ENCODE peak calls at places on chromosomes 16 and 17, in six cellular contexts. U is gastrocnemius medialis, J is tibial artery, B is fibroblast of mammary gland, D is left lung, W is right atrium auricular region. H is an unnamed sample.

GRCh38 chr17:15038656-15039055 is 226.5 kb downstream of the PMP22 start:
- DNase-seq in U (no peak), J (no peak), B (peak), D (peak), W (no peak), H (no peak)

GRCh38 chr17:8105957-8106398 is 12.3 kb downstream of the ALOXE3 start:
- DNase-seq in U (no peak), J (no peak), B (peak), D (no peak), W (no peak), H (no peak)

GRCh38 chr16:5903797-5904196 is 806.2 kb upstream of the EEF2KMT start:
- DNase-seq in U (no peak), J (no peak), B (no peak), D (no peak), W (no peak), H (no peak)

GRCh38 chr16:67269766-67270165 is 9.6 kb upstream of the PLEKHG4 start:
- DNase-seq in U (no peak), J (no peak), B (peak), D (no peak), W (no peak), H (no peak)

GRCh38 chr16:65071371-65072311 is 50.2 kb downstream of the CDH11 start:
- DNase-seq in U (peak), J (peak), B (peak), D (no peak), W (peak), H (no peak)

GRCh38 chr16:80707686-80708085 is 96.7 kb downstream of the CDYL2 start:
- DNase-seq in U (no peak), J (no peak), B (no peak), D (no peak), W (no peak), H (no peak)

GRCh38 chr16:28283798-28284577 is 8.3 kb upstream of the SBK1 start:
- DNase-seq in U (no peak), J (no peak), B (no peak), D (no peak), W (no peak), H (no peak)

GRCh38 chr17:74569392-74570003 is 2.2 kb upstream of the CD300H start:
- DNase-seq in U (no peak), J (peak), B (peak), D (peak), W (peak), H (no peak)

GRCh38 chr16:15592324-15592723 is 50.6 kb downstream of the MARF1 start:
- DNase-seq in U (no peak), J (no peak), B (no peak), D (no peak), W (no peak), H (no peak)

GRCh38 chr16:1200014-1200627 is 24.9 kb downstream of the TPSG1 start:
- DNase-seq in U (no peak), J (no peak), B (no peak), D (no peak), W (no peak), H (no peak)

GRCh38 chr17:70478883-70479282 is 309.6 kb downstream of the KCNJ2 start:
- DNase-seq in U (peak), J (no peak), B (peak), D (no peak), W (no peak), H (no peak)

GRCh38 chr17:80871341-80871740 is 120.3 kb upstream of the CHMP6 start:
- DNase-seq in U (no peak), J (no peak), B (no peak), D (peak), W (no peak), H (no peak)

GRCh38 chr16:66395806-66396555 is 29.5 kb downstream of the CDH5 start:
- DNase-seq in U (no peak), J (no peak), B (no peak), D (no peak), W (no peak), H (no peak)

GRCh38 chr16:69693916-69694315 is 32.4 kb downstream of the NQO1 start:
- DNase-seq in U (no peak), J (no peak), B (no peak), D (no peak), W (no peak), H (no peak)

GRCh38 chr17:19347323-19348080 is 15.0 kb downstream of the B9D1 start:
- DNase-seq in U (no peak), J (peak), B (no peak), D (no peak), W (no peak), H (no peak)

GRCh38 chr17:5364696-5365095 is 54.8 kb downstream of the NUP88 start:
- DNase-seq in U (no peak), J (no peak), B (no peak), D (no peak), W (no peak), H (no peak)

GRCh38 chr17:79027925-79028491 is 4.0 kb downstream of the C1QTNF1 start:
- DNase-seq in U (no peak), J (peak), B (peak), D (no peak), W (no peak), H (no peak)

GRCh38 chr16:87324411-87325275 is 7.5 kb upstream of the C16orf95 start:
- DNase-seq in U (no peak), J (no peak), B (peak), D (no peak), W (no peak), H (peak)

GRCh38 chr16:87305505-87306391 is 11.4 kb downstream of the C16orf95 start:
- DNase-seq in U (no peak), J (no peak), B (no peak), D (no peak), W (no peak), H (no peak)

GRCh38 chr17:73261952-73262675 is 434 bp upstream of the CPSF4L start:
- DNase-seq in U (no peak), J (no peak), B (no peak), D (no peak), W (no peak), H (no peak)

GRCh38 chr17:53627511-53627910 is 195.2 kb upstream of the KIF2B start:
- DNase-seq in U (no peak), J (no peak), B (peak), D (no peak), W (no peak), H (no peak)

GRCh38 chr16:85447657-85448313 is 165.3 kb upstream of the GSE1 start:
- DNase-seq in U (no peak), J (no peak), B (no peak), D (no peak), W (no peak), H (no peak)
- TF ChIP-seq CTCF in U (no peak), J (no peak), B (no peak), D (no peak), W (no peak), H (no peak)

GRCh38 chr17:37815516-37815915 is 70.7 kb upstream of the HNF1B start:
- DNase-seq in U (no peak), J (no peak), B (no peak), D (no peak), W (no peak), H (no peak)

GRCh38 chr17:37818689-37819088 is 73.8 kb upstream of the HNF1B start:
- DNase-seq in U (no peak), J (no peak), B (peak), D (peak), W (no peak), H (no peak)

GRCh38 chr17:37820313-37821024 is 75.6 kb upstream of the HNF1B start:
- DNase-seq in U (no peak), J (no peak), B (no peak), D (no peak), W (no peak), H (no peak)

GRCh38 chr17:37813753-37814152 is 68.9 kb upstream of the HNF1B start:
- DNase-seq in U (no peak), J (no peak), B (peak), D (no peak), W (no peak), H (no peak)

DNA sequence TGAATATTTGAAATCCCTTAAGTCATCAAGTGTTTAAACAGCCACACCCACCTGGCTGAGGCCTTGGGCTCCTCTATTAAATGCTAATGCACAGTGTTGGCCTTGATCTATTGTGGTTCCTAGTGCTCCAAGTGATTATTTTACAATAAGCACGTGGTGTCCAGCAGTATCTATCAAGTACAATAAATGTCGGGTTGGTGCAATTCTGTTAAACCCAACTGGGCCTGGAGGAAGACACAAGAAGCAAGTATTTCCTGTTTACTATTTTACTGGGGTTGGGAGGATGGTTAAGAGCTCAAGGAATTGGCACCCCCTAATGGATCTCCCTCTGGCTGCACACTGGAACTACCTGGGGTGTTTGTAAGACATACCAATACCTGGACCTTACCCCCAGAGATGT is 72.1 kb upstream of the HNF1B start:
- DNase-seq in U (no peak), J (no peak), B (no peak), D (no peak), W (no peak), H (no peak)
- TF ChIP-seq CTCF in U (no peak), J (no peak), B (no peak), D (no peak), W (no peak), H (no peak)

DNA sequence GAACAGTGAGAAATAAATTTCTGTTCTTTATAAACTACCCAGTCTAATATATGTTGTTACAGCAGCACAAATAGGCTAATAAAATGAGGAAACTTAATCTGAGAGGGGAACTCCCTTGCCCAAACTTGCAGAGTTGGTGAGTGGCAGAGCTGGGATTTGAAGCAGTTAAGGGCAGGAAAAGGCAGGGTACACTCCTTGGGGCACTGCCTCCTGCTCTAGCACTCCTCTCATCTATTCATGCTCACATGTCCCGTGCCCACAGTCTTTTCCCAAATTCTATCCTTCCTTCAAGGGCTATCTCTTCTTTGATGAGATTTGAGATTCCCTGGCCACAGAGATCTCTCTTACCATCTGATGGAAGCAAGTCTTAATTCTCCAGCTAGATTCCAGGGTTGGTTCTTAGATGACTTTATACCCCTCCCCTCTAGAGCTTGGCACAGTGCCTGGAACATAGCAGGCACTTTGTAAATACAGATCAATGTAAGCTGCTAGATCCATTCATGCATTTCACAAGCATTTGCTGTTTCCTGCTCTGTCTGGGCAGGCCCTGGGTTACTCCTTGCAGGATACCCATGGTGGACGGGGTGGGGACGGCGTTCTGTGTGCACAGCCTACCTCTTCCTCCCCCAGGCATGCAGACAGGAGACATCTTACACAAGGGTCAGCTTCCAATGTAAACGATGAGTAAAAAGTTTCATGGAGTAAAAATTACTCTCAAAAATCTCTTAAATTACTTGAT is 39.2 kb upstream of the ABCC12 start:
- DNase-seq in U (no peak), J (peak), B (peak), D (no peak), W (no peak), H (no peak)
- TF ChIP-seq CTCF in U (no peak), J (no peak), B (no peak), D (no peak), W (no peak), H (no peak)

DNA sequence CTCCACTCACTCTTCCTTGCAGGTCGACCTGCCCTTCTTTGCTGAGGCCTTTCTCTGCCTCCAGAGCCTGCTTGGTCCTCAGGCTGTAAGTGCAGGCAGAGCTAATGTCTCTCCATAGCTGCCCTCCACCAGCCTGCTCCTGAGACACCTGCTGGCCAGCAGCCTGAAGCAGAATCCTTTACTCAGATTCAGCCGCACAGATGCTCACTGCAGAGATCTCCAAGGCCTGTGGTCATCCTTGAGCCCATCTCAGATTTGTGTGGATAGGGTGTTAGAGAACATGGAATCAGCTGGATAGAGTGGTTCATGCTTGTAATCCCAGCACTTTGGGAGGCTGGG is 11.5 kb downstream of the DEXI start:
- DNase-seq in U (no peak), J (no peak), B (no peak), D (no peak), W (no peak), H (no peak)
- TF ChIP-seq CTCF in U (no peak), J (no peak), B (no peak), D (no peak), W (no peak), H (no peak)

GRCh38 chr17:77443743-77444260 is 303.0 kb downstream of the SEC14L1 start:
- DNase-seq in U (no peak), J (no peak), B (no peak), D (no peak), W (no peak), H (no peak)

GRCh38 chr17:77442976-77443742 is 302.4 kb downstream of the SEC14L1 start:
- DNase-seq in U (no peak), J (no peak), B (no peak), D (no peak), W (no peak), H (no peak)

GRCh38 chr17:77440571-77440981 is 299.8 kb downstream of the SEC14L1 start:
- DNase-seq in U (no peak), J (no peak), B (no peak), D (no peak), W (no peak), H (no peak)

GRCh38 chr17:77439382-77440013 is 298.7 kb downstream of the SEC14L1 start:
- DNase-seq in U (no peak), J (no peak), B (no peak), D (no peak), W (no peak), H (no peak)

DNA sequence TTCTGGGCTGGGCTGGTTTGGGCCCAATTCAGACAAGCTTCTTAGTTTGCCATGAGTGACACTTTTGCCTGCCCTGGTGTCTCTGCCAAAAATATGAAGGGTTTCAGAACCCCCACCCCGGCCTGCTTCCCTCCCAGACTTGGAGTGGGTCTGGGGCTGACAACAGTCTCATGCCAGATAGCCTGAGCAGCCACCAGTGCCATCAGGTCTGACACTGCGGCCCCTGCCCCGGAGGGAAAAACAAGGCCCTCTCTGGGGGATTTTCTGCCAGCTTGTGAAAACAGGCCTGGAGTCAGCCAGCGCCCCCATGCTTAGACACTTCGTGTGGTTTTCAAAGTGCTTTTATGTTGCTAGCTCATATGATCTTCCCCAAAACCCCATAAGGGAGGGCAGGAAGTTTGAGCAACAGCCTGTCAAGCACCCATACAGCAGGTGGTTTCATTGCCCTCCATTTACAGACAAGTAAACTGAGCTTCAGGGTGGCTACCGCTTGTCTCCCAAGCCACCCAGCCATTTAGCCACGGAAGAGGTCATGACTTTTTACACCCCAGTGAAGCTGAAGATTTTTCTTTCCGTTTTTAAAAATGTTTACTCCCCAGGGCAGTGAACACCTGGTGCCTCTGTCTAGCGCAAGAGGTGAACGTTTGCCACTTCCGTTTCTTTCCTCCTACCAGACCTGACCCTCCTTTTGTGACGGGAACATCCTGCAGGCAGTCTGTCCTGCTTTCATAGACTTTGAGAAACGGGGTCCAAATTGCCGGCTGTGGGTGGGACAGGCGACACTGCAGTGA is 300.6 kb downstream of the SEC14L1 start:
- DNase-seq in U (no peak), J (no peak), B (no peak), D (no peak), W (no peak), H (no peak)
- TF ChIP-seq CTCF in U (no peak), J (no peak), B (no peak), D (no peak), W (no peak), H (no peak)

GRCh38 chr17:27206447-27206846 is 87.5 kb upstream of the WSB1 start:
- DNase-seq in U (no peak), J (no peak), B (peak), D (no peak), W (no peak), H (no peak)
- TF ChIP-seq CTCF in U (no peak), J (no peak), B (peak), D (no peak), W (no peak), H (peak)

DNA sequence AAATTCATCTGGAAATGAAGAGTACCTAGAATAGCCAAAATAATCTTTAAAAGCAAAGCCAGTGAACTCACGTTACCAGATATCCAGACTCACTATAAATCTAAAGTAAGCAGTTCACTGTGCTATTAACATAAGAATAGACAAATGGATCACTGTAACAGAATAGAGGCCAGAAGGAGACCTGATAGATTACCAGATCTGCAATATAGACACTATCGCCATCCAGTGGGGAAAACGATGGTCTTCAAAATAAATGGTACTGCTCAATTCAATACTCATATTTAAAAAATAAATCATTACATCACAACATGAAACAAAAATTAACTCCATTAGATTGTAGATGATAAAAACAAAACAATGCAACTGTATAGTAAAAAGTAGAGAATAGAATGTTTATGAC is 158.6 kb upstream of the CDH8 start:
- DNase-seq in U (no peak), J (no peak), B (no peak), D (no peak), W (no peak), H (no peak)
- TF ChIP-seq CTCF in U (no peak), J (no peak), B (no peak), D (no peak), W (no peak), H (no peak)

GRCh38 chr17:82424001-82424862 is 5.8 kb upstream of the OGFOD3 start:
- DNase-seq in U (no peak), J (peak), B (peak), D (peak), W (no peak), H (no peak)
- TF ChIP-seq CTCF in U (no peak), J (peak), B (peak), D (peak), W (peak), H (peak)

GRCh38 chr17:75617218-75617617 is 16.0 kb upstream of the SMIM5 start:
- DNase-seq in U (no peak), J (no peak), B (no peak), D (no peak), W (no peak), H (no peak)

GRCh38 chr17:75622071-75622470 is 11.2 kb upstream of the SMIM5 start:
- DNase-seq in U (no peak), J (no peak), B (no peak), D (no peak), W (no peak), H (no peak)

GRCh38 chr17:75617675-75618074 is 15.6 kb upstream of the SMIM5 start:
- DNase-seq in U (no peak), J (no peak), B (no peak), D (no peak), W (no peak), H (no peak)

GRCh38 chr17:75622771-75623273 is 10.4 kb upstream of the SMIM5 start:
- DNase-seq in U (no peak), J (no peak), B (no peak), D (no peak), W (no peak), H (no peak)

DNA sequence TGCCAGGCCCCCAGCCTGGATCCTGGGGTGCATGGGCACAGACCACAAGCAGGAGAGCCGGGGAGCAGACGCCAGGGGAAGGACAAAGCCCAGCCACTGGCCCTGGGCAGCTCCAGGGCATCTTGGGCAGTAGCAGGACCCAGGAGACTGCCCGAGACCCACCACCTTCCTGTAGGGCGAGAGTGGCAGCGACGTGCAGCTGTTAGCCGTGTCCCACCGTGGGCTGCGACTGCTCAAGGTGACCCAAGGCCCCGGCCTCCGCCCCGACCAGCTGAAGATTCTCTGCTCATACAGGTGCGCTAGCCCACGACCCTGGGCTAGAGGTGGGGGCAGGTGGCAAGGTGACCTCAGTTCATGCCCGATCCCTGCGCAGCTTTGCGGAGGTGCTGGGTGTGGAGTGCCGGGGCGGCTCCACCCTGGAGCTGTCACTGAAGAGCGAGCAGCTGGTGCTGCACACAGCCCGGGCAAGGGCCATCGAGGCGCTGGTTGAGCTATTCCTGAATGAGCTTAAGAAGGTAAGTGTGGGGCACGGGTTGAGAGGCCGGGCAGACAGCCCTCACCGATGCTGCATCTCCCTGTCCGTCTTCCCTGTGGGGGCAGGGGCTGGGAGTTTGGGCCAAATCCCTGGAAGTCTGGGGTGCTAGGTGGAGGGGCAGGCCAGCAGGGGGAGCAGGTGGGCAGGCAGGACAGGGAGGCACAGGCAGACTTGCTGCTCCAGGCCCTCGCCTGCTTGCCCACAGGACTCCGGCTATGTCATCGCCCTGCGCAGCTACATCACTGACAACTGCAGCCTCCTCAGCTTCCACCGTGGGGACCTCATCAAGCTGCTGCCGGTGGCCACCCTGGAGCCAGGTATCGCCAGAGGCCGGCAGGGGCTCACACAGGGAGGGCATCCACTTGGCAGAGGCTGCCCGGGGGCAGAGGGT is 13.5 kb upstream of the SMIM5 start:
- DNase-seq in U (no peak), J (no peak), B (peak), D (no peak), W (no peak), H (peak)
- TF ChIP-seq CTCF in U (no peak), J (peak), B (peak), D (no peak), W (peak), H (peak)